ENCODE peak calls at places on chromosomes 6 and 20, in seven cellular contexts. J is CD8-positive, alpha-beta memory T cell; S is cardiac fibroblast; G is WERI-Rb-1; U is pancreas; D is endodermal cell; O is stomach. V is an unnamed sample.
A peak's percentile ranks its signal among the peaks of the same experiment; 100 is the strongest.

GRCh38 chr6:156464100-156464878 is 312.9 kb upstream of the ARID1B start:
- DNase-seq in J (no peak), S (no peak), G (no peak), U (no peak), D (no peak), O (no peak), V (no peak)

GRCh38 chr6:133895573-133896343 is 6.8 kb downstream of the TCF21 start:
- DNase-seq in J (no peak), S (peak; percentile 44), G (no peak), U (peak; percentile 40), D (peak; percentile 78), O (no peak), V (no peak)

GRCh38 chr20:19757487-19757972 is 528 bp upstream of the RIN2 start:
- DNase-seq in J (no peak), S (peak; percentile 87), G (peak; percentile 64), U (peak; percentile 90), D (peak; percentile 88), O (peak; percentile 84), V (no peak)

GRCh38 chr6:127459231-127459641 is at the start of gene KIAA0408:
- DNase-seq in J (no peak), S (peak; percentile 78), G (no peak), U (peak; percentile 41), D (peak; percentile 82), O (peak; percentile 62), V (no peak)

GRCh38 chr6:104789770-104790190 is 69.9 kb downstream of the HACE1 start:
- DNase-seq in J (peak; percentile 41), S (peak; percentile 73), G (no peak), U (no peak), D (no peak), O (no peak), V (peak; percentile 48)

GRCh38 chr6:72761767-72762166 is 139.9 kb downstream of the KCNQ5 start:
- DNase-seq in J (no peak), S (no peak), G (no peak), U (no peak), D (no peak), O (no peak), V (no peak)

GRCh38 chr6:32845381-32845884 is 1.6 kb upstream of the PSMB8 start:
- DNase-seq in J (peak; percentile 45), S (no peak), G (no peak), U (no peak), D (no peak), O (no peak), V (peak; percentile 60)

GRCh38 chr6:42010185-42010872 is 40.0 kb upstream of the TAF8 start:
- DNase-seq in J (no peak), S (peak; percentile 25), G (peak; percentile 83), U (no peak), D (peak; percentile 71), O (peak; percentile 21), V (peak; percentile 96)

GRCh38 chr20:63230800-63231268 is 4.9 kb upstream of the BIRC7 start:
- DNase-seq in J (no peak), S (peak; percentile 81), G (peak; percentile 85), U (peak; percentile 87), D (peak; percentile 92), O (peak; percentile 57), V (no peak)

GRCh38 chr6:132227937-132228336 is 173.3 kb downstream of the MOXD1 start:
- DNase-seq in J (no peak), S (peak; percentile 78), G (no peak), U (no peak), D (no peak), O (no peak), V (no peak)

GRCh38 chr6:3139090-3139903 is 18.0 kb downstream of the TUBB2A start:
- DNase-seq in J (no peak), S (peak; percentile 34), G (no peak), U (no peak), D (no peak), O (peak; percentile 64), V (peak; percentile 69)

GRCh38 chr6:89387516-89388222 is 24.4 kb downstream of the RRAGD start:
- DNase-seq in J (no peak), S (no peak), G (no peak), U (no peak), D (no peak), O (no peak), V (peak; percentile 90)

GRCh38 chr6:110509617-110510231 is 33.3 kb upstream of the SLC22A16 start:
- DNase-seq in J (no peak), S (peak; percentile 68), G (no peak), U (no peak), D (no peak), O (peak; percentile 43), V (no peak)

GRCh38 chr6:6856538-6857523 is 250.9 kb upstream of the RREB1 start:
- DNase-seq in J (no peak), S (peak; percentile 55), G (peak; percentile 42), U (no peak), D (peak; percentile 78), O (peak; percentile 67), V (no peak)

GRCh38 chr6:123841067-123841896 is 37.6 kb downstream of the NKAIN2 start:
- DNase-seq in J (no peak), S (no peak), G (no peak), U (no peak), D (no peak), O (no peak), V (no peak)

GRCh38 chr6:134253681-134254080 is 64.2 kb downstream of the SGK1 start:
- DNase-seq in J (no peak), S (peak; percentile 43), G (no peak), U (no peak), D (no peak), O (no peak), V (no peak)

GRCh38 chr6:15948930-15949900 is 179.7 kb upstream of the MYLIP start:
- DNase-seq in J (no peak), S (peak; percentile 41), G (peak; percentile 62), U (peak; percentile 65), D (peak; percentile 86), O (peak; percentile 80), V (no peak)

GRCh38 chr6:113190170-113190569 is 667.0 kb upstream of the MARCKS start:
- DNase-seq in J (no peak), S (peak; percentile 17), G (peak; percentile 12), U (no peak), D (peak; percentile 47), O (no peak), V (no peak)

GRCh38 chr6:169131356-169131755 is 122.3 kb downstream of the THBS2 start:
- DNase-seq in J (no peak), S (peak; percentile 27), G (no peak), U (no peak), D (no peak), O (no peak), V (no peak)

GRCh38 chr20:8633366-8633765 is 435.5 kb upstream of the PLCB4 start:
- DNase-seq in J (no peak), S (no peak), G (no peak), U (no peak), D (no peak), O (no peak), V (no peak)

GRCh38 chr6:137749595-137750215 is 117.4 kb upstream of the TNFAIP3 start:
- DNase-seq in J (no peak), S (peak; percentile 34), G (no peak), U (no peak), D (no peak), O (no peak), V (no peak)

DNA sequence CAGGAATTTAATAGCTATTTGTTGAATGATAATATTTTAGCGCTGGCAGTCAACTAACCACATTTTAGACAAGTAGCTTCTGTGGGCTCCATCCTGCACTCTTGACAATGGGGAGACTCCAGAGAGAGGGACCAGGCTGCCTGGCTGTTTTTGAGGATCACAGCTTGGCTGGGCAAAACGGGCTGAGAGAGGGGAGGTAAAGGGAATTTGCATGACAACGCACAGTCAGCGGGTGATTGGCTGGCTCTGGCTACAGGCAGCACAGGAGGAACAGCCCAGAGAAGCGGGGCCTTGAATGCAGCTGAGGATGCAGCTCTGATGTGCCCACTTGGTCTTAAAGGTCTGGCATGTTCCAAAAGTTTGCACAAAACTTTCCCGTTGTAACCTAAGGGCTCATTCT is 41.2 kb downstream of the LRFN2 start:
- DNase-seq in J (no peak), S (no peak), G (no peak), U (no peak), D (peak; percentile 91), O (no peak), V (no peak)
- H3K4me3 ChIP-seq in J (no peak overlapping the region), S (no peak overlapping the region), G (no peak overlapping the region), U (no peak overlapping the region), D (no peak overlapping the region), O (no peak overlapping the region), V (no peak overlapping the region)

DNA sequence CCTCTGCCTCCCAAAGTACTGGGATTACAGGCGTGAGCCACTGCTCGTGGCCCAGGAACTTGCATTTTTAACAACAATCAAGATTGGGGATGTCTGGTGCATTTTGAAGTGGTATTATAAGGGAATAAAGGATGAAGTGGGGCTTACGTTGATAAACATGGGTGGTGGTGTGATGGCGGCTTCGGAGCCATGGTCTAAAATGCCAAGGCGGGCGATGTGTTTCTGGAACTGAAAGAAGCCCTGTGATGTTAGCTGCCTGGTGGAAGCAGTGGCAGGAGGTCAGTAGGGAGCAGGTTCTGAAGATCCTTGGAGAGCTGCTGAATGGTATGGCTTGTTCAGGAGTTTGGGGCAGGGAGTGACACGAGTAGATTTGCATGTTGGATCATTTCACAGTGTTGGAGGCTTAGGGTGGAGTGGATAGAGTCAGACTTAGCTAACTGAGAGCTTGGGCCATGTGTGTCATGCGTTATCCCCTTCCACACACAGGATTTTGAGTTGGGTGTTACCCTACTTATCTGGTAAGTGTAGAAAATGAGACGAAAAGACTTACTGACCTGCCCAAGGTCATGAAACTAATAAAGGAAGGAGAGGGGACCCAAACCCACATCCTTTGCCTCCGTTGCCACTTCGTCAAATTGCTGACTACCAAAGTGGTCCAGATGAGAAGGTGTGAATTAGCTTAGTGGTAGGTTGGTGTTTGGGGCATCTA is 1.5 kb downstream of the NELFCD start:
- DNase-seq in J (peak; percentile 68), S (no peak), G (no peak), U (no peak), D (no peak), O (peak; percentile 24), V (no peak)
- H3K4me3 ChIP-seq in J (peak overlapping the region; percentile 73), S (peak overlapping the region; percentile 71), G (peak overlapping the region; percentile 81), U (no peak overlapping the region), D (peak overlapping the region; percentile 98), O (peak overlapping the region; percentile 74), V (peak overlapping the region; percentile 96)

DNA sequence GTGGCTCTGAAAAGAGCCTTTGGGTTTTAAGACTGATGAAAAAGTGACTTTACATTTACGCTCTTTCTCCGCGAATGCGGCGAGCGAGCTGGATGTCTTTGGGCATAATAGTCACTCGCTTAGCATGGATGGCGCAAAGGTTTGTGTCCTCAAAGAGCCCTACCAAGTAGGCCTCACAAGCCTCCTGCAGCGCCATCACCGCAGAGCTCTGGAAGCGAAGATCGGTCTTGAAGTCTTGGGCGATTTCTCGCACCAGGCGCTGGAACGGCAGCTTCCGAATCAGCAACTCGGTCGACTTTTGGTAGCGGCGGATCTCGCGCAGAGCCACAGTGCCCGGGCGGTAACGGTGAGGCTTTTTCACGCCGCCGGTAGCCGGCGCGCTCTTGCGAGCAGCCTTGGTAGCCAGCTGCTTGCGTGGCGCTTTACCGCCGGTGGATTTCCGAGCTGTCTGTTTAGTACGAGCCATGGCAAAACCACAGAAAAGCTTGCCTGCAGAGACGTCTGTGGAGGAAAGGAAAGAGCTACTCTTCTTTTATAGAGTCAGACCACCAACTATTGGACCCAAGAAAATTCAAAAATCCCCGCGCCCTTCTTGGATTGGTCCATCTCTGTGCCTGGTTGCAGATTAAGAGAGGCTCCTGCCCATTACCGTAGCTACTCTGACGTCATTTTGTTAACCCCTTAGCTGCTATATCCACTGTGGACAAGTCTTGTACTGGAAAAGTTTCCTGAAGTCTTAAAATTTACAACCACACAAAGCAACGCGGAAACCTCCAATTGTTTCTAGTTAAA is 55.4 kb upstream of the HFE start:
- DNase-seq in J (peak; percentile 86), S (peak; percentile 96), G (peak; percentile 97), U (peak; percentile 66), D (peak; percentile 96), O (peak; percentile 75), V (peak; percentile 99)
- H3K4me3 ChIP-seq in J (peak overlapping the region; percentile 70), S (peak overlapping the region; percentile 65), G (peak overlapping the region; percentile 85), U (peak overlapping the region; percentile 21), D (peak overlapping the region; percentile 88), O (peak overlapping the region; percentile 52), V (peak overlapping the region; percentile 78)

GRCh38 chr6:79946773-79947190 is 571 bp downstream of the ELOVL4 start:
- DNase-seq in J (peak; percentile 18), S (peak; percentile 24), G (peak; percentile 74), U (no peak), D (no peak), O (no peak), V (no peak)
- H3K4me3 ChIP-seq in J (peak overlapping the region; percentile 45), S (peak overlapping the region; percentile 74), G (peak overlapping the region; percentile 92), U (peak overlapping the region; percentile 31), D (peak overlapping the region; percentile 89), O (peak overlapping the region; percentile 57), V (no peak overlapping the region)

V was measured in OCI-LY7.